ENCODE peak calls at places on chromosomes 7 and 10, in eight cellular contexts. One of them, this sample, is unnamed.

GRCh38 chr10:112082134-112082533 is 101.4 kb downstream of the GPAM start:
- DNase-seq in head of caudate nucleus: no peak
- DNase-seq in WERI-Rb-1: no peak
- DNase-seq in GM18507: no peak
- DNase-seq in frontal cortex: no peak
- DNase-seq in T-helper 9 cell: no peak
- DNase-seq in AG04449: no peak
- DNase-seq in stimulated activated CD8-positive, alpha-beta memory T cell treated with anti-CD3 and anti-CD28 coated beads, Interleukin-4, amount 100 ng/mL, for 4 hours: no peak
- DNase-seq in this sample: no peak

GRCh38 chr7:47310020-47310419 is 271.9 kb downstream of the TNS3 start:
- DNase-seq in head of caudate nucleus: no peak
- DNase-seq in WERI-Rb-1: no peak
- DNase-seq in GM18507: no peak
- DNase-seq in frontal cortex: no peak
- DNase-seq in T-helper 9 cell: no peak
- DNase-seq in AG04449: no peak
- DNase-seq in stimulated activated CD8-positive, alpha-beta memory T cell treated with anti-CD3 and anti-CD28 coated beads, Interleukin-4, amount 100 ng/mL, for 4 hours: no peak
- DNase-seq in this sample: peak

GRCh38 chr7:97680622-97681021 is 51.3 kb upstream of the TAC1 start:
- DNase-seq in head of caudate nucleus: no peak
- DNase-seq in WERI-Rb-1: no peak
- DNase-seq in GM18507: no peak
- DNase-seq in frontal cortex: no peak
- DNase-seq in T-helper 9 cell: no peak
- DNase-seq in AG04449: no peak
- DNase-seq in stimulated activated CD8-positive, alpha-beta memory T cell treated with anti-CD3 and anti-CD28 coated beads, Interleukin-4, amount 100 ng/mL, for 4 hours: no peak
- DNase-seq in this sample: no peak

GRCh38 chr7:2018786-2019692 is 213.7 kb downstream of the MAD1L1 start:
- DNase-seq in head of caudate nucleus: peak
- DNase-seq in WERI-Rb-1: no peak
- DNase-seq in GM18507: no peak
- DNase-seq in frontal cortex: no peak
- DNase-seq in T-helper 9 cell: no peak
- DNase-seq in AG04449: peak
- DNase-seq in stimulated activated CD8-positive, alpha-beta memory T cell treated with anti-CD3 and anti-CD28 coated beads, Interleukin-4, amount 100 ng/mL, for 4 hours: no peak
- DNase-seq in this sample: no peak

GRCh38 chr7:139974179-139974811 is 88.5 kb downstream of the PARP12 start:
- DNase-seq in head of caudate nucleus: no peak
- DNase-seq in WERI-Rb-1: no peak
- DNase-seq in GM18507: no peak
- DNase-seq in frontal cortex: no peak
- DNase-seq in T-helper 9 cell: no peak
- DNase-seq in AG04449: no peak
- DNase-seq in stimulated activated CD8-positive, alpha-beta memory T cell treated with anti-CD3 and anti-CD28 coated beads, Interleukin-4, amount 100 ng/mL, for 4 hours: no peak
- DNase-seq in this sample: no peak

GRCh38 chr10:34171957-34172527 is 643.1 kb downstream of the PARD3 start:
- DNase-seq in head of caudate nucleus: no peak
- DNase-seq in WERI-Rb-1: no peak
- DNase-seq in GM18507: no peak
- DNase-seq in frontal cortex: no peak
- DNase-seq in T-helper 9 cell: no peak
- DNase-seq in AG04449: peak
- DNase-seq in stimulated activated CD8-positive, alpha-beta memory T cell treated with anti-CD3 and anti-CD28 coated beads, Interleukin-4, amount 100 ng/mL, for 4 hours: no peak
- DNase-seq in this sample: no peak

GRCh38 chr7:41538810-41539724 is 163.8 kb downstream of the INHBA start:
- DNase-seq in head of caudate nucleus: no peak
- DNase-seq in WERI-Rb-1: no peak
- DNase-seq in GM18507: no peak
- DNase-seq in frontal cortex: no peak
- DNase-seq in T-helper 9 cell: no peak
- DNase-seq in AG04449: no peak
- DNase-seq in stimulated activated CD8-positive, alpha-beta memory T cell treated with anti-CD3 and anti-CD28 coated beads, Interleukin-4, amount 100 ng/mL, for 4 hours: no peak
- DNase-seq in this sample: no peak

GRCh38 chr7:70788276-70788675 is 343.7 kb upstream of the GALNT17 start:
- DNase-seq in head of caudate nucleus: no peak
- DNase-seq in WERI-Rb-1: no peak
- DNase-seq in GM18507: no peak
- DNase-seq in frontal cortex: no peak
- DNase-seq in T-helper 9 cell: peak
- DNase-seq in AG04449: no peak
- DNase-seq in stimulated activated CD8-positive, alpha-beta memory T cell treated with anti-CD3 and anti-CD28 coated beads, Interleukin-4, amount 100 ng/mL, for 4 hours: no peak
- DNase-seq in this sample: no peak

GRCh38 chr10:114684822-114685209 is 26.7 kb upstream of the ABLIM1 start:
- DNase-seq in head of caudate nucleus: no peak
- DNase-seq in WERI-Rb-1: no peak
- DNase-seq in GM18507: no peak
- DNase-seq in frontal cortex: no peak
- DNase-seq in T-helper 9 cell: no peak
- DNase-seq in AG04449: no peak
- DNase-seq in stimulated activated CD8-positive, alpha-beta memory T cell treated with anti-CD3 and anti-CD28 coated beads, Interleukin-4, amount 100 ng/mL, for 4 hours: no peak
- DNase-seq in this sample: no peak

GRCh38 chr10:71045188-71045841 is 156.9 kb upstream of the PCBD1 start:
- DNase-seq in head of caudate nucleus: no peak
- DNase-seq in WERI-Rb-1: no peak
- DNase-seq in GM18507: no peak
- DNase-seq in frontal cortex: no peak
- DNase-seq in T-helper 9 cell: no peak
- DNase-seq in AG04449: no peak
- DNase-seq in stimulated activated CD8-positive, alpha-beta memory T cell treated with anti-CD3 and anti-CD28 coated beads, Interleukin-4, amount 100 ng/mL, for 4 hours: no peak
- DNase-seq in this sample: peak

GRCh38 chr7:66493235-66494181 is 135.2 kb upstream of the KCTD7 start:
- DNase-seq in head of caudate nucleus: peak
- DNase-seq in WERI-Rb-1: peak
- DNase-seq in GM18507: peak
- DNase-seq in frontal cortex: peak
- DNase-seq in T-helper 9 cell: peak
- DNase-seq in AG04449: peak
- DNase-seq in stimulated activated CD8-positive, alpha-beta memory T cell treated with anti-CD3 and anti-CD28 coated beads, Interleukin-4, amount 100 ng/mL, for 4 hours: peak
- DNase-seq in this sample: peak

GRCh38 chr10:47260505-47261111 is 39.4 kb upstream of the GDF10 start:
- DNase-seq in head of caudate nucleus: no peak
- DNase-seq in WERI-Rb-1: peak
- DNase-seq in GM18507: no peak
- DNase-seq in frontal cortex: no peak
- DNase-seq in T-helper 9 cell: no peak
- DNase-seq in AG04449: no peak
- DNase-seq in stimulated activated CD8-positive, alpha-beta memory T cell treated with anti-CD3 and anti-CD28 coated beads, Interleukin-4, amount 100 ng/mL, for 4 hours: no peak
- DNase-seq in this sample: no peak

GRCh38 chr7:92639213-92639896 is 49.2 kb upstream of the FAM133B start:
- DNase-seq in head of caudate nucleus: no peak
- DNase-seq in WERI-Rb-1: no peak
- DNase-seq in GM18507: no peak
- DNase-seq in frontal cortex: no peak
- DNase-seq in T-helper 9 cell: no peak
- DNase-seq in AG04449: no peak
- DNase-seq in stimulated activated CD8-positive, alpha-beta memory T cell treated with anti-CD3 and anti-CD28 coated beads, Interleukin-4, amount 100 ng/mL, for 4 hours: no peak
- DNase-seq in this sample: no peak

GRCh38 chr10:32446701-32447406 is 914 bp downstream of the CCDC7 start:
- DNase-seq in head of caudate nucleus: no peak
- DNase-seq in WERI-Rb-1: no peak
- DNase-seq in GM18507: no peak
- DNase-seq in frontal cortex: peak
- DNase-seq in T-helper 9 cell: no peak
- DNase-seq in AG04449: no peak
- DNase-seq in stimulated activated CD8-positive, alpha-beta memory T cell treated with anti-CD3 and anti-CD28 coated beads, Interleukin-4, amount 100 ng/mL, for 4 hours: no peak
- DNase-seq in this sample: no peak

GRCh38 chr10:625335-625699 is 64.2 kb downstream of the DIP2C start:
- DNase-seq in head of caudate nucleus: peak
- DNase-seq in WERI-Rb-1: no peak
- DNase-seq in GM18507: no peak
- DNase-seq in frontal cortex: no peak
- DNase-seq in T-helper 9 cell: no peak
- DNase-seq in AG04449: no peak
- DNase-seq in stimulated activated CD8-positive, alpha-beta memory T cell treated with anti-CD3 and anti-CD28 coated beads, Interleukin-4, amount 100 ng/mL, for 4 hours: no peak
- DNase-seq in this sample: peak

GRCh38 chr7:5232874-5233273 is 42.8 kb downstream of the WIPI2 start:
- DNase-seq in head of caudate nucleus: no peak
- DNase-seq in WERI-Rb-1: no peak
- DNase-seq in GM18507: no peak
- DNase-seq in frontal cortex: no peak
- DNase-seq in T-helper 9 cell: no peak
- DNase-seq in AG04449: no peak
- DNase-seq in stimulated activated CD8-positive, alpha-beta memory T cell treated with anti-CD3 and anti-CD28 coated beads, Interleukin-4, amount 100 ng/mL, for 4 hours: no peak
- DNase-seq in this sample: no peak

GRCh38 chr7:101164071-101164840 is 1.1 kb downstream of the VGF start:
- DNase-seq in head of caudate nucleus: no peak
- DNase-seq in WERI-Rb-1: no peak
- DNase-seq in GM18507: no peak
- DNase-seq in frontal cortex: no peak
- DNase-seq in T-helper 9 cell: no peak
- DNase-seq in AG04449: no peak
- DNase-seq in stimulated activated CD8-positive, alpha-beta memory T cell treated with anti-CD3 and anti-CD28 coated beads, Interleukin-4, amount 100 ng/mL, for 4 hours: no peak
- DNase-seq in this sample: no peak

GRCh38 chr10:11719496-11719895 is 22.7 kb upstream of the ECHDC3 start:
- DNase-seq in head of caudate nucleus: no peak
- DNase-seq in WERI-Rb-1: no peak
- DNase-seq in GM18507: no peak
- DNase-seq in frontal cortex: no peak
- DNase-seq in T-helper 9 cell: no peak
- DNase-seq in AG04449: no peak
- DNase-seq in stimulated activated CD8-positive, alpha-beta memory T cell treated with anti-CD3 and anti-CD28 coated beads, Interleukin-4, amount 100 ng/mL, for 4 hours: no peak
- DNase-seq in this sample: no peak

GRCh38 chr10:103451871-103452713 is at the start of gene CALHM2:
- DNase-seq in head of caudate nucleus: peak
- DNase-seq in WERI-Rb-1: no peak
- DNase-seq in GM18507: no peak
- DNase-seq in frontal cortex: peak
- DNase-seq in T-helper 9 cell: peak
- DNase-seq in AG04449: no peak
- DNase-seq in stimulated activated CD8-positive, alpha-beta memory T cell treated with anti-CD3 and anti-CD28 coated beads, Interleukin-4, amount 100 ng/mL, for 4 hours: peak
- DNase-seq in this sample: peak

GRCh38 chr7:129841465-129841864 is 111.3 kb downstream of the UBE2H start:
- DNase-seq in head of caudate nucleus: no peak
- DNase-seq in WERI-Rb-1: no peak
- DNase-seq in GM18507: no peak
- DNase-seq in frontal cortex: no peak
- DNase-seq in T-helper 9 cell: no peak
- DNase-seq in AG04449: no peak
- DNase-seq in stimulated activated CD8-positive, alpha-beta memory T cell treated with anti-CD3 and anti-CD28 coated beads, Interleukin-4, amount 100 ng/mL, for 4 hours: no peak
- DNase-seq in this sample: no peak

GRCh38 chr7:53984776-53985175 is 557.4 kb upstream of the VSTM2A start:
- DNase-seq in head of caudate nucleus: no peak
- DNase-seq in WERI-Rb-1: no peak
- DNase-seq in GM18507: no peak
- DNase-seq in frontal cortex: no peak
- DNase-seq in T-helper 9 cell: no peak
- DNase-seq in AG04449: no peak
- DNase-seq in stimulated activated CD8-positive, alpha-beta memory T cell treated with anti-CD3 and anti-CD28 coated beads, Interleukin-4, amount 100 ng/mL, for 4 hours: no peak
- DNase-seq in this sample: no peak

GRCh38 chr7:21140622-21141021 is 287.3 kb upstream of the SP4 start:
- DNase-seq in head of caudate nucleus: no peak
- DNase-seq in WERI-Rb-1: no peak
- DNase-seq in GM18507: no peak
- DNase-seq in frontal cortex: no peak
- DNase-seq in T-helper 9 cell: no peak
- DNase-seq in AG04449: no peak
- DNase-seq in stimulated activated CD8-positive, alpha-beta memory T cell treated with anti-CD3 and anti-CD28 coated beads, Interleukin-4, amount 100 ng/mL, for 4 hours: no peak
- DNase-seq in this sample: no peak

GRCh38 chr10:79082035-79082373 is 13.2 kb downstream of the ZMIZ1 start:
- DNase-seq in head of caudate nucleus: no peak
- DNase-seq in WERI-Rb-1: no peak
- DNase-seq in GM18507: no peak
- DNase-seq in frontal cortex: no peak
- DNase-seq in T-helper 9 cell: no peak
- DNase-seq in AG04449: no peak
- DNase-seq in stimulated activated CD8-positive, alpha-beta memory T cell treated with anti-CD3 and anti-CD28 coated beads, Interleukin-4, amount 100 ng/mL, for 4 hours: no peak
- DNase-seq in this sample: no peak

GRCh38 chr7:24417526-24418120 is 133.6 kb downstream of the NPY start:
- DNase-seq in head of caudate nucleus: no peak
- DNase-seq in WERI-Rb-1: no peak
- DNase-seq in GM18507: no peak
- DNase-seq in frontal cortex: no peak
- DNase-seq in T-helper 9 cell: no peak
- DNase-seq in AG04449: no peak
- DNase-seq in stimulated activated CD8-positive, alpha-beta memory T cell treated with anti-CD3 and anti-CD28 coated beads, Interleukin-4, amount 100 ng/mL, for 4 hours: no peak
- DNase-seq in this sample: no peak